ENCODE peak calls at places on chromosomes 2 and 18, in ten cellular contexts. I, T, A, W, O, N, F, V, U and K are unnamed samples.

GRCh38 chr2:226118471-226119429 is 680.9 kb downstream of the IRS1 start:
- DNase-seq in I (peak; percentile 94), T (peak; percentile 89), A (peak; percentile 69), W (no peak), O (no peak), N (peak; percentile 97), F (peak; percentile 67), V (no peak), U (peak; percentile 52), K (no peak)

GRCh38 chr2:181066333-181066732 is 85.9 kb downstream of the UBE2E3 start:
- DNase-seq in I (no peak), T (no peak), A (no peak), W (no peak), O (no peak), N (no peak), F (no peak), V (no peak), U (no peak), K (no peak)

GRCh38 chr2:128026422-128027277 is 1.2 kb downstream of the SAP130 start:
- DNase-seq in I (no peak), T (no peak), A (no peak), W (no peak), O (no peak), N (peak; percentile 10), F (no peak), V (no peak), U (no peak), K (no peak)

GRCh38 chr18:57942090-57942489 is 101.9 kb upstream of the NEDD4L start:
- DNase-seq in I (peak; percentile 89), T (no peak), A (no peak), W (no peak), O (no peak), N (no peak), F (no peak), V (no peak), U (no peak), K (no peak)

GRCh38 chr2:163345795-163346573 is 389.8 kb downstream of the FIGN start:
- DNase-seq in I (peak; percentile 66), T (peak; percentile 55), A (no peak), W (no peak), O (no peak), N (peak; percentile 62), F (no peak), V (no peak), U (no peak), K (no peak)

GRCh38 chr18:59566507-59566906 is 130.7 kb downstream of the CCBE1 start:
- DNase-seq in I (no peak), T (no peak), A (no peak), W (no peak), O (no peak), N (peak; percentile 94), F (no peak), V (no peak), U (peak; percentile 70), K (no peak)

GRCh38 chr2:69235863-69236262 is 151.2 kb downstream of the GFPT1 start:
- DNase-seq in I (no peak), T (no peak), A (no peak), W (no peak), O (no peak), N (no peak), F (no peak), V (no peak), U (no peak), K (no peak)

GRCh38 chr18:78473563-78473962 is 506.1 kb upstream of the SALL3 start:
- DNase-seq in I (no peak), T (no peak), A (no peak), W (no peak), O (no peak), N (no peak), F (no peak), V (no peak), U (no peak), K (no peak)

GRCh38 chr2:176936410-176936809 is 276.2 kb upstream of the HNRNPA3 start:
- DNase-seq in I (no peak), T (no peak), A (no peak), W (no peak), O (no peak), N (no peak), F (no peak), V (no peak), U (no peak), K (no peak)

GRCh38 chr2:57728691-57729090 is 317.9 kb upstream of the VRK2 start:
- DNase-seq in I (no peak), T (no peak), A (no peak), W (no peak), O (no peak), N (no peak), F (no peak), V (no peak), U (no peak), K (no peak)

GRCh38 chr2:10538224-10538894 is 90.2 kb upstream of the ODC1 start:
- DNase-seq in I (peak; percentile 92), T (peak; percentile 63), A (no peak), W (no peak), O (no peak), N (peak; percentile 25), F (no peak), V (no peak), U (no peak), K (no peak)

GRCh38 chr2:58427572-58428285 is 186.6 kb upstream of the FANCL start:
- DNase-seq in I (peak; percentile 18), T (no peak), A (no peak), W (peak; percentile 43), O (no peak), N (peak; percentile 38), F (no peak), V (no peak), U (peak; percentile 29), K (no peak)

GRCh38 chr2:236947294-236947693 is 138.4 kb upstream of the COPS8 start:
- DNase-seq in I (no peak), T (no peak), A (no peak), W (no peak), O (no peak), N (no peak), F (no peak), V (no peak), U (no peak), K (no peak)

GRCh38 chr2:27308359-27308875 is at the start of gene UCN:
- DNase-seq in I (peak; percentile 27), T (no peak), A (no peak), W (no peak), O (no peak), N (peak; percentile 62), F (no peak), V (peak; percentile 44), U (no peak), K (no peak)

GRCh38 chr2:8242734-8243133 is 439.1 kb upstream of the ID2 start:
- DNase-seq in I (no peak), T (no peak), A (no peak), W (no peak), O (no peak), N (peak; percentile 49), F (no peak), V (no peak), U (peak; percentile 38), K (no peak)

GRCh38 chr2:226887940-226888339 is 52.1 kb downstream of the RHBDD1 start:
- DNase-seq in I (no peak), T (no peak), A (no peak), W (no peak), O (no peak), N (peak; percentile 22), F (no peak), V (no peak), U (no peak), K (no peak)

GRCh38 chr2:39216495-39217191 is 27.1 kb downstream of the CDKL4 start:
- DNase-seq in I (no peak), T (no peak), A (no peak), W (no peak), O (no peak), N (no peak), F (no peak), V (no peak), U (no peak), K (peak; percentile 31)

GRCh38 chr2:180722551-180723239 is 257.7 kb upstream of the UBE2E3 start:
- DNase-seq in I (peak; percentile 65), T (no peak), A (no peak), W (no peak), O (no peak), N (peak; percentile 47), F (no peak), V (no peak), U (no peak), K (no peak)

DNA sequence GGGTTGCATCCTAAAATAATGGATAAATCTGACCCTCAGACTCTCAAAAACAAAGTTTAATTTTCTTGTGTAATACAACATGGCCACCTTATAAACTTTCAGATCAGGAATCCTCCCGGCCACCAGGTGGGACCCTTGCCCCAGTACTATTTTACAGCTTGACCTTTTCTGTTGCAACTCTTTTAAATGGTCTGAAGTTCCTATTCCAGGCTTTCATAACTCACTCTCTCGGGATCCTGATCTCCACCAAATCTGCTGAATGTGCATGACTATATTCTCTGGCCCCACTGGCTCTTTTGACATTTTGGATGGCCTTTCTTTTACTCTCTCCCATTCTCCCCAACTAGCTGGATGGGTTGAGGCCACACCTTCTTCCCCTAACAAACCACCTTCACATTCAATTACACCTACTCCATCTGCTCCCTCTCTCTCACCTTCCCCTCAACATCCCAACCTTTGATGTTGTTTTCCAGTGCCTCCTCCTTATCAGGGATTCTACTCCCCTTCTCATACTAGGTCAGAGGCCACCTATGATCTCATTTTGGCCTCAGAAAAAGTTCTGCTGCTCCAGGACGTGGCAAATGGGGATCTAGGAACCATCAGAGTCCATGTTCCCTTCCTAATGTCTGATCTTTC is 70.8 kb downstream of the SESTD1 start:
- DNase-seq in I (no peak), T (no peak), A (no peak), W (no peak), O (no peak), N (no peak), F (no peak), V (no peak), U (no peak), K (no peak)
- H3K9me3 ChIP-seq in I (peaks cover 3% of the 10 kb centered on the region), T (peaks cover 4% of the 10 kb centered on the region), A (no peaks in the 10 kb centered on the region), W (peaks cover 16% of the 10 kb centered on the region), O (peaks cover 33% of the 10 kb centered on the region), N (no peaks in the 10 kb centered on the region), F (peaks cover 15% of the 10 kb centered on the region), V (no peaks in the 10 kb centered on the region), U (no peaks in the 10 kb centered on the region), K (no peaks in the 10 kb centered on the region)

GRCh38 chr18:14969507-14969906 is 221.5 kb downstream of the ANKRD30B start:
- DNase-seq in I (no peak), T (no peak), A (no peak), W (no peak), O (no peak), N (no peak), F (no peak), V (no peak), U (no peak), K (no peak)
- H3K9me3 ChIP-seq in I (peaks cover 14% of the 10 kb centered on the region), T (peaks cover 3% of the 10 kb centered on the region), A (no peaks in the 10 kb centered on the region), W (no peaks in the 10 kb centered on the region), O (no peaks in the 10 kb centered on the region), N (no peaks in the 10 kb centered on the region), F (no peaks in the 10 kb centered on the region), V (no peaks in the 10 kb centered on the region), U (no peaks in the 10 kb centered on the region), K (no peaks in the 10 kb centered on the region)

GRCh38 chr2:152804687-152805408 is 86.4 kb downstream of the ARL6IP6 start:
- DNase-seq in I (no peak), T (no peak), A (no peak), W (no peak), O (no peak), N (no peak), F (no peak), V (no peak), U (no peak), K (no peak)
- H3K9me3 ChIP-seq in I (no peaks in the 10 kb centered on the region), T (no peaks in the 10 kb centered on the region), A (no peaks in the 10 kb centered on the region), W (no peaks in the 10 kb centered on the region), O (no peaks in the 10 kb centered on the region), N (no peaks in the 10 kb centered on the region), F (no peaks in the 10 kb centered on the region), V (no peaks in the 10 kb centered on the region), U (no peaks in the 10 kb centered on the region), K (no peaks in the 10 kb centered on the region)

GRCh38 chr2:71283131-71283530 is 48.5 kb upstream of the ZNF638 start:
- DNase-seq in I (no peak), T (no peak), A (no peak), W (no peak), O (no peak), N (no peak), F (no peak), V (no peak), U (no peak), K (no peak)
- H3K9me3 ChIP-seq in I (no peaks in the 10 kb centered on the region), T (no peaks in the 10 kb centered on the region), A (no peaks in the 10 kb centered on the region), W (no peaks in the 10 kb centered on the region), O (no peaks in the 10 kb centered on the region), N (no peaks in the 10 kb centered on the region), F (no peaks in the 10 kb centered on the region), V (no peaks in the 10 kb centered on the region), U (no peaks in the 10 kb centered on the region), K (no peaks in the 10 kb centered on the region)